ENCODE peak calls at places on chromosomes 3 and 15, in five cellular contexts. H, V, U, J and E are unnamed samples.
A peak's percentile ranks its signal among the peaks of the same experiment; 100 is the strongest.

GRCh38 chr3:171541181-171541580 is 81.0 kb upstream of the TNIK start:
- DNase-seq in V (no peak), H (no peak), U (no peak), J (no peak), E (no peak)

GRCh38 chr3:155233213-155233612 is 60.3 kb downstream of the STRIT1 start:
- DNase-seq in H (peak; percentile 28), V (no peak), J (no peak), U (peak; percentile 87), E (peak; percentile 38)

GRCh38 chr15:58717357-58717756 is 32.1 kb downstream of the ADAM10 start:
- DNase-seq in V (no peak), U (no peak), J (no peak), H (no peak), E (no peak)

GRCh38 chr3:142647856-142648255 is 51.7 kb downstream of the PLS1 start:
- DNase-seq in J (no peak), V (no peak), U (no peak), H (no peak), E (no peak)

GRCh38 chr3:45907769-45908705 is 21.7 kb downstream of the CCR9 start:
- DNase-seq in J (no peak), V (no peak), H (no peak), U (no peak), E (no peak)

GRCh38 chr3:127900536-127900935 is 14.5 kb upstream of the KBTBD12 start:
- DNase-seq in V (no peak), J (no peak), U (no peak), H (no peak), E (no peak)

GRCh38 chr15:41498657-41499056 is 5.0 kb downstream of the ITPKA start:
- DNase-seq in H (no peak), V (no peak), J (no peak), U (no peak), E (no peak)

GRCh38 chr3:41746215-41746614 is 215.7 kb downstream of the ULK4 start:
- DNase-seq in V (no peak), U (no peak), J (no peak), H (no peak), E (no peak)

GRCh38 chr3:113514265-113514769 is 639 bp downstream of the SPICE1 start:
- DNase-seq in V (no peak), J (no peak), H (no peak), U (no peak), E (no peak)

GRCh38 chr3:65265942-65266341 is 578.1 kb upstream of the ADAMTS9 start:
- DNase-seq in J (no peak), U (no peak), H (no peak), V (no peak), E (peak; percentile 9)

GRCh38 chr3:141248064-141248463 is 16.4 kb downstream of the PXYLP1 start:
- DNase-seq in H (no peak), U (no peak), V (no peak), J (no peak), E (no peak)

GRCh38 chr3:179450901-179451334 is 352 bp downstream of the GNB4 start:
- DNase-seq in U (peak; percentile 76), J (peak; percentile 26), H (no peak), V (no peak), E (no peak)

GRCh38 chr3:143786229-143787199 is 61.8 kb downstream of the SLC9A9 start:
- DNase-seq in V (no peak), U (no peak), H (peak; percentile 30), J (no peak), E (no peak)

GRCh38 chr15:99911824-99912223 is 178.6 kb upstream of the LYSMD4 start:
- DNase-seq in U (no peak), J (no peak), H (no peak), V (no peak), E (no peak)

GRCh38 chr3:108780235-108780634 is 23.0 kb upstream of the RETNLB start:
- DNase-seq in V (no peak), J (no peak), H (no peak), U (no peak), E (no peak)

GRCh38 chr15:87268675-87269074 is 987.9 kb downstream of the NTRK3 start:
- DNase-seq in U (no peak), H (no peak), V (no peak), J (no peak), E (no peak)

GRCh38 chr3:64438837-64439236 is 213.6 kb upstream of the PRICKLE2 start:
- DNase-seq in H (no peak), J (no peak), U (no peak), V (no peak), E (no peak)

GRCh38 chr3:100386437-100387064 is 14.3 kb downstream of the TOMM70 start:
- DNase-seq in U (no peak), J (no peak), H (no peak), V (no peak), E (no peak)

GRCh38 chr3:114660124-114660523 is 366.3 kb downstream of the TIGIT start:
- DNase-seq in J (no peak), U (no peak), V (no peak), H (peak; percentile 27), E (peak; percentile 97)

GRCh38 chr15:80059786-80060489 is 462 bp downstream of the ZFAND6 start:
- DNase-seq in H (peak; percentile 45), U (peak; percentile 77), J (peak; percentile 75), V (peak; percentile 83), E (no peak)

GRCh38 chr3:151553873-151554272 is 93.0 kb upstream of the IGSF10 start:
- DNase-seq in J (no peak), H (no peak), U (no peak), V (no peak), E (no peak)

GRCh38 chr3:187314176-187314575 is 22.6 kb upstream of the MASP1 start:
- DNase-seq in U (no peak), H (no peak), V (no peak), J (no peak), E (no peak)

DNA sequence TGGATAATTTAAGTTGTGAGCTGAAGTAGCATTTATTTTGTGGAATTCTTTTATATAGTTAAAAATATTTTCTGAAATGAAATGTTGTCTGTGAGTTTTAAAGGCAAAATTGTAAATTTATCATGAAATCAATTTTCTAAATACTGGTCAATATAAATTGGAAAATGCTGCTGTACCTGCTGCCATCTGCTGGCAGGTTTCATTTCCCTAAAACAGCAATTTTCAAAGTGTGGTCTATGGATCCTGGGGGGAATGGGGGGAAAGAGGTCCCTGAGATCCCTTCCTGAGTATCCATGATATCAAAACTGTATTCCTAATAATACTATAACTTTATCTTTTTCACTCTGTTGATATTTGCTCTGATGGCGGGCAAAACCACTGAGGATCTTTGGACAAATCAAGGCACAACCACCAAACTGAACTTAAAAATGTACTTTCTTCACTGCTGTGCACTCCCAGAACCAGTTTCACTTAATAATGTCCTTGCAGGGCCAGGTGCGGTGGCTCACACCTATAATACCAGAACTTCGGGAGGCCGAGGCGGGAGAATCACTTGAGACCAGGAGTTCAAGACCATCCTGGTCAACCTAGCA is 17.2 kb upstream of the CCR4 start:
- DNase-seq in J (peak; percentile 41), U (no peak), H (peak; percentile 34), V (no peak), E (no peak)
- TF ChIP-seq CTCF in J (peak; percentile 75), U (peak; percentile 36), H (peak; percentile 33), V (peak; percentile 56), E (peak; percentile 79)

GRCh38 chr3:4492240-4493007 is 724 bp upstream of the ITPR1 start:
- DNase-seq in J (peak; percentile 37), H (peak; percentile 62), V (peak; percentile 83), U (peak; percentile 84), E (peak; percentile 57)
- TF ChIP-seq CTCF in J (no peak), H (no peak), V (no peak), U (no peak), E (no peak)

DNA sequence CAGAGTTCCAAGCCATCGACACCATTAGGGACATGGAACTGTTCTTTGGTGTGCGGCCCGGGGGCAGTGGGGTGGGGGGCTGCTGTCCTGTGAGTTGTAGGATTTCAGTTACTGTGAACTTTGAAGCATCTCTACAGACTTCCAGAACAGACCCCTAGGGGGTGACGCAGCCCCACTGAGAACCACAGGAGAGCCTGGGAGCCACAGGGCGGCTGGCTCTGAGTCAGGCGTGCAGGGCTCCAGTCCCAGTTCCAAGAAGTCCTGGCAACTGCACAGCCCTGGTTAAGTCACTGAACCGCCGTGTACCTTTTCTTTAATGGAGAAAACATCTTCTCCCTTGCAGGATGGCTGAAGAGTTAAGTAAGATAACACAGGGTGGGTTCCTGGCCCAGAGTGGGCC is 23.5 kb upstream of the LRTM1 start:
- DNase-seq in J (peak; percentile 72), U (peak; percentile 76), H (peak; percentile 37), V (peak; percentile 84), E (peak; percentile 93)
- TF ChIP-seq CTCF in J (peak; percentile 58), U (no peak), H (no peak), V (peak; percentile 57), E (peak; percentile 77)

DNA sequence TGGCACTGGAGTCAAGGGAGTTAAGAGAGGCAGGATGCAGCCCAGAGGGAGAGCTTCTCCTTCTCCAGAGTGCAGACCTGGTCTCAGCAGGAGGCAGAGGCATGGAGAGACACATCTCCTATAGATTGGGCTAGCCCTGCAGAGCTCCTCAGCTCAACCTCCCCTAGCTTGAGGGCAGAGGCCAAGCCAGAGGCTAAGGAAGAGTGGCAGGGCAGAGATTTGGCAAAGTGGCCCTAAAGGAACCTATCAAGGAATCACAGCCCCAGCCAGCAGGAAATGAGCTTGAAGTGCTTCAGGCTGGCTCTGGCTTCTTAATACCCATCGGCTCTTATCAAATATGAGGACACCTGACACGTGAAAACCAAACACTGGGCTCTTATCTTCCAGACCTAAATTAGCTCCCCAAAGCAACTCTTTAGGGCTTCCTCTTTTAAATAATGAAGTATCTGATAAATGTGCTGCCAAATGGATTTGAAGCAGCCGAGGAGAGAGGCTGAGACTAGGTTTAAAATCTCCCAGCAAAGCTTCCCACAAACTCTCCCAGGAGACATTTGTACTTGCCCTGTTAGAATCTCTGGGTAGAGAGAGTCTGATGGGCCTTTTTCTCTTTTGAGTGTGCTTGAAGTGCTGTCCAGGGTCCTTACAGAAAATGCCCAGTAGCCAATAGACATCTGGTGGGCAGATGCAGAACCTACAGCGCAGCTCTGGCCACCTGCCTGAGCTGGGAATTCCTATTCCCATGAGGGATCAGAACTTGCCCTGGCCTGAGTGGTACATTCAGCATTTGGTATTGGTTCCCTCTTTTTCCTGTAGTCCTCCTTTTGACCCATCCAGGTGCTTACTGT is 271.4 kb downstream of the CLSTN2 start:
- DNase-seq in H (no peak), U (no peak), J (peak; percentile 61), V (no peak), E (peak; percentile 34)
- TF ChIP-seq CTCF in H (no peak), U (no peak), J (peak; percentile 20), V (no peak), E (peak; percentile 43)

GRCh38 chr15:32657198-32657886 is 15.8 kb downstream of the SCG5 start:
- DNase-seq in H (peak; percentile 70), U (no peak), V (no peak), J (no peak), E (no peak)

GRCh38 chr15:32663671-32664070 is 22.2 kb downstream of the SCG5 start:
- DNase-seq in V (no peak), H (no peak), U (no peak), J (no peak), E (no peak)

GRCh38 chr15:32656091-32656860 is 14.8 kb downstream of the SCG5 start:
- DNase-seq in H (no peak), V (no peak), U (no peak), J (no peak), E (no peak)

GRCh38 chr15:32657941-32658340 is 16.4 kb downstream of the SCG5 start:
- DNase-seq in U (no peak), J (no peak), V (no peak), H (no peak), E (no peak)

DNA sequence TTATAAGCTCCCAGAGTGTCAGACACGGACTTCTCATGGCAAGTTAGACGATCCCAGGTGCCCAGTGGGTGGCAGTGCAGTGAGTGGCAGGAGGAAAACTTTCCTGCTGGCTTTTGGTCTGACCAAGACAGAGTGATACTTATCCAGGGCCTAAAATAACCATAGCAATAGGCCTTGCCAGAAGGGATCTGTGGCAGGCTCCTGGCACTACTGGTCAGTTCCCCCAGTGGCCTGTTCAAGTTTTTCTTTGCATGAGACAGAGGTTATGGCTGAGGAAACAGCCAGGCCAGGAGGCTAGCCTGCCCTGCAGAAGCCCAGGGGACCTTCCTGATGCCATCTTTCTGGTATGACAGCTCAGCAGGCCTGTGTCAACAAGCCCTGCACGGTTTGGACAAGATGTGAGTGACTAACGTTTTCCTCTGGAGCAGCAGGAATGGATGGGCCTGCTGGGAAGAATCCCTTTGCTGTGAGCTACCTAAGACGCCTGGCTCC is 17.9 kb downstream of the SCG5 start:
- DNase-seq in V (no peak), J (no peak), U (no peak), H (no peak), E (no peak)
- TF ChIP-seq CTCF in V (no peak), J (no peak), U (no peak), H (no peak), E (peak; percentile 4)